ENCODE peak calls at places on chromosomes 13 and 19, in six cellular contexts. X is right lobe of liver, F is NCI-H69, C is NCI-H1105, W is left colon, G is iPS-NIHi11. M is an unnamed sample.

GRCh38 chr13:31545616-31546015 is 193.7 kb upstream of the RXFP2 start:
- DNase-seq in X (no peak), F (no peak), C (no peak), W (no peak), G (no peak), M (no peak)

GRCh38 chr13:44416297-44416696 is 42.7 kb downstream of the SERP2 start:
- DNase-seq in X (no peak), F (no peak), C (no peak), W (no peak), G (no peak), M (no peak)

GRCh38 chr19:29256516-29256915 is 43.6 kb upstream of the UQCRFS1 start:
- DNase-seq in X (no peak), F (no peak), C (no peak), W (no peak), G (no peak), M (peak)

GRCh38 chr13:23744315-23744714 is 144.9 kb downstream of the MIPEP start:
- DNase-seq in X (no peak), F (peak), C (no peak), W (no peak), G (no peak), M (no peak)

GRCh38 chr13:25295228-25295627 is 6.2 kb upstream of the NUP58 start:
- DNase-seq in X (no peak), F (no peak), C (no peak), W (no peak), G (no peak), M (no peak)

GRCh38 chr19:42316223-42317211 is 3.4 kb downstream of the TMEM145 start:
- DNase-seq in X (no peak), F (no peak), C (no peak), W (peak), G (no peak), M (no peak)

GRCh38 chr13:20579193-20579592 is 12.2 kb downstream of the IFT88 start:
- DNase-seq in X (no peak), F (no peak), C (no peak), W (no peak), G (no peak), M (no peak)

GRCh38 chr19:7953060-7953459 is 9.6 kb upstream of the TIMM44 start:
- DNase-seq in X (no peak), F (no peak), C (no peak), W (no peak), G (no peak), M (no peak)

GRCh38 chr19:56687036-56687435 is 15.5 kb upstream of the ZNF835 start:
- DNase-seq in X (no peak), F (no peak), C (no peak), W (no peak), G (no peak), M (no peak)

GRCh38 chr13:32676242-32676641 is 90.0 kb downstream of the PDS5B start:
- DNase-seq in X (no peak), F (no peak), C (no peak), W (no peak), G (no peak), M (no peak)

GRCh38 chr19:44698492-44699201 is at the start of gene CEACAM16:
- DNase-seq in X (no peak), F (no peak), C (no peak), W (peak), G (no peak), M (no peak)

GRCh38 chr19:49854861-49855263 is 3.9 kb downstream of the PTOV1 start:
- DNase-seq in X (peak), F (no peak), C (no peak), W (no peak), G (no peak), M (no peak)

GRCh38 chr13:44237276-44237767 is 136.3 kb upstream of the SERP2 start:
- DNase-seq in X (no peak), F (peak), C (no peak), W (no peak), G (no peak), M (no peak)

GRCh38 chr13:100088648-100089601 is at the start of gene PCCA:
- DNase-seq in X (peak), F (peak), C (peak), W (peak), G (peak), M (peak)

GRCh38 chr13:105008606-105009005 is 1526.9 kb downstream of the EFNB2 start:
- DNase-seq in X (no peak), F (no peak), C (no peak), W (no peak), G (no peak), M (no peak)

GRCh38 chr13:18944501-18945068 is 237.0 kb downstream of the TUBA3C start:
- DNase-seq in X (no peak), F (no peak), C (no peak), W (no peak), G (peak), M (peak)

GRCh38 chr13:41696163-41697003 is 239.0 kb downstream of the RGCC start:
- DNase-seq in X (no peak), F (peak), C (no peak), W (no peak), G (peak), M (peak)

GRCh38 chr19:7851623-7852500 is 21.8 kb downstream of the EVI5L start:
- DNase-seq in X (peak), F (no peak), C (no peak), W (no peak), G (no peak), M (no peak)

GRCh38 chr19:55712804-55713631 is 25.2 kb downstream of the NLRP9 start:
- DNase-seq in X (no peak), F (no peak), C (no peak), W (no peak), G (no peak), M (no peak)

GRCh38 chr13:21176195-21176981 is at the start of the genes MRPL57 and SKA3:
- DNase-seq in X (peak), F (peak), C (peak), W (peak), G (peak), M (peak)

GRCh38 chr13:94325148-94325528 is 154.3 kb downstream of the DCT start:
- DNase-seq in X (no peak), F (no peak), C (no peak), W (no peak), G (no peak), M (no peak)

GRCh38 chr13:44921931-44922758 is 67.1 kb downstream of the NUFIP1 start:
- DNase-seq in X (no peak), F (peak), C (no peak), W (no peak), G (no peak), M (no peak)

GRCh38 chr19:41988947-41989346 is 5.1 kb downstream of the ATP1A3 start:
- DNase-seq in X (no peak), F (no peak), C (no peak), W (no peak), G (no peak), M (no peak)

GRCh38 chr13:108618233-108618632 is 11.2 kb upstream of the MYO16 start:
- DNase-seq in X (no peak), F (no peak), C (no peak), W (no peak), G (no peak), M (no peak)

GRCh38 chr19:8505680-8506401 is 3.4 kb upstream of the PRAM1 start:
- DNase-seq in X (peak), F (peak), C (peak), W (peak), G (peak), M (peak)

GRCh38 chr13:32904271-32904670 is 112.0 kb upstream of the KL start:
- DNase-seq in X (no peak), F (no peak), C (no peak), W (no peak), G (no peak), M (no peak)

GRCh38 chr13:94901070-94901469 is 188.7 kb upstream of the SOX21 start:
- DNase-seq in X (no peak), F (no peak), C (no peak), W (no peak), G (no peak), M (no peak)

GRCh38 chr19:43596842-43597461 is 557 bp downstream of the ZNF576 start:
- DNase-seq in X (no peak), F (peak), C (no peak), W (no peak), G (no peak), M (no peak)

GRCh38 chr13:108609353-108609752 is 20.1 kb upstream of the MYO16 start:
- DNase-seq in X (no peak), F (peak), C (no peak), W (no peak), G (peak), M (no peak)

GRCh38 chr19:11479470-11480080 is 1.3 kb downstream of the ELAVL3 start:
- DNase-seq in X (no peak), F (peak), C (peak), W (peak), G (peak), M (peak)

GRCh38 chr13:94139393-94139995 is 340.0 kb downstream of the DCT start:
- DNase-seq in X (no peak), F (peak), C (no peak), W (no peak), G (no peak), M (no peak)

GRCh38 chr19:2602391-2603181 is 99.9 kb downstream of the GNG7 start:
- DNase-seq in X (peak), F (peak), C (no peak), W (peak), G (peak), M (peak)

GRCh38 chr19:5349041-5349440 is 8.4 kb upstream of the PTPRS start:
- DNase-seq in X (peak), F (no peak), C (no peak), W (no peak), G (no peak), M (no peak)

GRCh38 chr13:114143806-114144605 is 11.6 kb upstream of the RASA3 start:
- DNase-seq in X (peak), F (no peak), C (no peak), W (no peak), G (peak), M (peak)

GRCh38 chr19:47445937-47446402 is 25.7 kb downstream of the SLC8A2 start:
- DNase-seq in X (peak), F (peak), C (peak), W (peak), G (peak), M (peak)

GRCh38 chr19:3345850-3346460 is 20.4 kb upstream of the NFIC start:
- DNase-seq in X (no peak), F (no peak), C (no peak), W (no peak), G (no peak), M (no peak)